ENCODE peak calls at places on chromosomes 12 and 14, in seven cellular contexts. B is prostate gland, E is WTC11, P is tibial artery, A is fibroblast of the aortic adventitia, J is ovary, Y is mucosa of descending colon. S is an unnamed sample.

GRCh38 chr12:122527478-122527944 is 462 bp downstream of the KNTC1 start:
- DNase-seq in B (no peak), E (no peak), P (no peak), A (no peak), J (no peak), Y (no peak), S (no peak)

GRCh38 chr12:98419795-98420402 is 95.5 kb upstream of the TMPO start:
- DNase-seq in B (no peak), E (no peak), P (no peak), A (no peak), J (no peak), Y (no peak), S (no peak)

GRCh38 chr12:50740307-50740706 is 23.6 kb upstream of the ATF1 start:
- DNase-seq in B (no peak), E (no peak), P (no peak), A (no peak), J (no peak), Y (no peak), S (no peak)

GRCh38 chr14:71142375-71143038 is 235.2 kb downstream of the PCNX1 start:
- DNase-seq in B (no peak), E (no peak), P (no peak), A (peak; percentile 97), J (no peak), Y (no peak), S (no peak)

GRCh38 chr12:102462386-102462785 is 18.0 kb downstream of the IGF1 start:
- DNase-seq in B (no peak), E (no peak), P (no peak), A (peak; percentile 57), J (no peak), Y (no peak), S (no peak)

GRCh38 chr12:6700646-6701051 is at the start of gene PIANP:
- DNase-seq in B (no peak), E (peak; percentile 34), P (no peak), A (no peak), J (peak; percentile 75), Y (peak; percentile 57), S (peak; percentile 67)

GRCh38 chr14:83534995-83535394 is 1994.9 kb upstream of the FLRT2 start:
- DNase-seq in B (no peak), E (no peak), P (no peak), A (no peak), J (no peak), Y (no peak), S (no peak)

GRCh38 chr12:109495012-109495411 is 17.6 kb downstream of the UBE3B start:
- DNase-seq in B (no peak), E (no peak), P (no peak), A (no peak), J (no peak), Y (no peak), S (no peak)

GRCh38 chr12:30010071-30011052 is 226.6 kb upstream of the TMTC1 start:
- DNase-seq in B (no peak), E (no peak), P (no peak), A (peak; percentile 66), J (no peak), Y (no peak), S (no peak)

GRCh38 chr14:85443001-85443400 is 86.9 kb upstream of the FLRT2 start:
- DNase-seq in B (no peak), E (no peak), P (no peak), A (peak; percentile 21), J (no peak), Y (no peak), S (no peak)

GRCh38 chr12:53696285-53696654 is 20.4 kb upstream of the ATP5MC2 start:
- DNase-seq in B (peak; percentile 92), E (peak; percentile 74), P (peak; percentile 37), A (peak; percentile 54), J (no peak), Y (peak; percentile 55), S (peak; percentile 28)

GRCh38 chr14:25049127-25049558 is 804 bp downstream of the STXBP6 start:
- DNase-seq in B (peak; percentile 22), E (no peak), P (no peak), A (peak; percentile 5), J (peak; percentile 40), Y (peak; percentile 62), S (no peak)

GRCh38 chr14:22563987-22564386 is 25.0 kb downstream of the DAD1 start:
- DNase-seq in B (no peak), E (no peak), P (no peak), A (no peak), J (no peak), Y (no peak), S (no peak)

GRCh38 chr14:101072945-101073597 is 169.5 kb upstream of the RTL1 start:
- DNase-seq in B (peak; percentile 84), E (peak; percentile 68), P (peak; percentile 20), A (peak; percentile 82), J (peak; percentile 64), Y (peak; percentile 77), S (peak; percentile 41)
- TF ChIP-seq CTCF in B (no peak), E (no peak), P (no peak), A (no peak), J (no peak), Y (no peak), S (no peak)

DNA sequence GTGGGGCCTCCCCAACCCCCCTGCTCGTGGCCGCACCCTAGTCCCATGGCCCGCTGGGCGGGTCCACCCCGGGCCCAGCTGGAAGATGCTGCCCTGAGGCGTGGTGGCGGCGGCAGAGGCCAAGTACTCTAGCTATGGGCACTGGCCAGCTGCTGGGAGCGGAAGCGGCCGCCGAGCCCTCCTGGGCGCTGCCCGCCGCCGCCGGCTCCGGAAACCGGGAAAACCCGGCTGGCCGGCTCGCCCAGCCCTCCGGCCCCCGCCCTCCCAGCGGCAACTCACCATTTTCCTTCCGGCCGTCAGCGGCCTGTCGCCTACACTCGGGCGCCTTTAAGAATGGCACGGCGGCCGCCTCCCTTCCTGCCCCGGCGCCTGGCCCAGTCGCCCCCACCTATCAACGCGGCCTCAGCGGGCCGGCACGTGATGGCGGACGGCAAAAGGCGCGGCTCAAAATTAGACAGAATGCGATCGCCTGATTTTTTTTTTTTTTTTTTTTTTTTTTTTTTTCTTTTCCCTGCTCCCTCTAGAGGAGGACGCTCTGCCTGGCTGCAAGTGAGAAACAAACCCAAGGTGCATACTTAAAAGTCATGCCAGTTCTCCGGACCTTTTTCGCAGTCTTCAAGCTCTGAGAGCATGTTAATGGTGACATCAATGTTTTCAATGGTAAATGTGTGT is at the start of gene GMFB:
- DNase-seq in B (peak; percentile 90), E (peak; percentile 87), P (peak; percentile 92), A (peak; percentile 94), J (peak; percentile 95), Y (peak; percentile 95), S (peak; percentile 74)
- TF ChIP-seq CTCF in B (peak; percentile 46), E (no peak), P (peak; percentile 31), A (peak; percentile 75), J (no peak), Y (no peak), S (peak; percentile 50)

GRCh38 chr12:111444706-111445310 is 39.1 kb downstream of the SH2B3 start:
- DNase-seq in B (no peak), E (no peak), P (peak; percentile 77), A (peak; percentile 28), J (peak; percentile 39), Y (peak; percentile 68), S (no peak)

GRCh38 chr12:111446044-111446581 is 40.4 kb downstream of the SH2B3 start:
- DNase-seq in B (peak; percentile 40), E (peak; percentile 64), P (no peak), A (peak; percentile 56), J (peak; percentile 79), Y (peak; percentile 75), S (no peak)

GRCh38 chr12:111444314-111444705 is 38.6 kb downstream of the SH2B3 start:
- DNase-seq in B (no peak), E (no peak), P (no peak), A (no peak), J (no peak), Y (no peak), S (no peak)

GRCh38 chr12:111446631-111447570 is 41.2 kb downstream of the SH2B3 start:
- DNase-seq in B (no peak), E (no peak), P (no peak), A (no peak), J (no peak), Y (no peak), S (no peak)

GRCh38 chr12:111445311-111446043 is 39.8 kb downstream of the SH2B3 start:
- DNase-seq in B (no peak), E (no peak), P (no peak), A (no peak), J (no peak), Y (no peak), S (no peak)
- TF ChIP-seq CTCF in B (no peak), E (no peak), P (no peak), A (no peak), J (no peak), Y (no peak), S (no peak)

DNA sequence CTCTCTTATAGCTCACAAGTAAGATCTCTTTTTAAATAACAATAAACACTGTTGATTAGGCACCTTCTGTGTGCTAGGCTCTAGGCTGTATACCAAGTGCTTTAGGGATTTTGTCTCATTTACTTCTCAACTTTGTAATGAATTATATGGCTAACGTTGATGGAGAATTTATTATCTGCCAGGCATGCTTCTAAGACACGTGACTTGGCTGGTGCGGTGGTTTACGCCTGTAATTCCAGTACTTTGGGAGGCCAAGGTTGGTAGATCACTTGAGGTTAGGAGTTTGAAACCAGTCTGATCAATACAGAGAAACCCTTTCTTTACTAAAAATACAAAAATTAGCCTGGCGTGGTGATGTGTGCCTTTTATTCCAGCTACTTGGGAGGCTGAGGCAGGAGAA is 1202.8 kb upstream of the TMEM132C start:
- DNase-seq in B (no peak), E (no peak), P (no peak), A (no peak), J (no peak), Y (no peak), S (no peak)
- TF ChIP-seq CTCF in B (no peak), E (no peak), P (no peak), A (no peak), J (no peak), Y (no peak), S (no peak)